ENCODE peak calls at places on chromosomes 11 and 22, in six cellular contexts. Y is SK-MEL-5, J is M059J, P is ACHN, E is COR-L47, X is LHCN-M2. B is an unnamed sample.

GRCh38 chr11:101091781-101092180 is 37.8 kb downstream of the PGR start:
- DNase-seq in Y (no peak), J (peak; percentile 31), P (no peak), E (no peak), X (no peak), B (no peak)

GRCh38 chr11:3015796-3016195 is 23.7 kb upstream of the NAP1L4 start:
- DNase-seq in Y (no peak), J (no peak), P (no peak), E (no peak), X (no peak), B (no peak)

GRCh38 chr11:115342142-115342541 is 162.1 kb downstream of the CADM1 start:
- DNase-seq in Y (no peak), J (no peak), P (no peak), E (no peak), X (no peak), B (no peak)

GRCh38 chr11:2775083-2775625 is 75.4 kb upstream of the KCNQ1OT1 start:
- DNase-seq in Y (no peak), J (no peak), P (no peak), E (no peak), X (no peak), B (no peak)

GRCh38 chr11:87185228-87185627 is 147.5 kb downstream of the TMEM135 start:
- DNase-seq in Y (no peak), J (no peak), P (no peak), E (no peak), X (no peak), B (no peak)

GRCh38 chr11:32870676-32871075 is 21.9 kb upstream of the QSER1 start:
- DNase-seq in Y (peak; percentile 52), J (peak; percentile 35), P (peak; percentile 13), E (peak; percentile 35), X (no peak), B (no peak)

GRCh38 chr11:17391493-17392355 is 3.3 kb upstream of the KCNJ11 start:
- DNase-seq in Y (no peak), J (no peak), P (no peak), E (peak; percentile 38), X (no peak), B (no peak)

GRCh38 chr11:12746593-12747097 is 72.4 kb downstream of the TEAD1 start:
- DNase-seq in Y (peak; percentile 9), J (peak; percentile 94), P (no peak), E (peak; percentile 94), X (peak; percentile 73), B (no peak)

GRCh38 chr22:42913874-42914510 is 56.9 kb upstream of the ARFGAP3 start:
- DNase-seq in Y (no peak), J (no peak), P (no peak), E (no peak), X (no peak), B (no peak)

GRCh38 chr11:8060146-8060719 is 20.8 kb upstream of the TUB start:
- DNase-seq in Y (no peak), J (no peak), P (no peak), E (no peak), X (no peak), B (no peak)

GRCh38 chr11:131095501-131096185 is 179.4 kb upstream of the SNX19 start:
- DNase-seq in Y (no peak), J (no peak), P (no peak), E (peak; percentile 2), X (no peak), B (no peak)

B was measured in CMK.